ENCODE peak calls at places on chromosomes 1 and 21, in four cellular contexts. D, O, P and A are unnamed samples.

GRCh38 chr1:5389101-5389885 is 602.9 kb downstream of the NPHP4 start:
- DNase-seq in D (no peak), O (no peak), P (no peak), A (no peak)

GRCh38 chr1:55646181-55646580 is 431.0 kb upstream of the USP24 start:
- DNase-seq in D (no peak), O (no peak), P (no peak), A (no peak)

GRCh38 chr1:63954187-63954586 is 180.4 kb downstream of the ROR1 start:
- DNase-seq in D (no peak), O (no peak), P (no peak), A (no peak)

GRCh38 chr21:32940079-32941014 is 85.4 kb upstream of the OLIG2 start:
- DNase-seq in D (peak), O (no peak), P (peak), A (peak)

GRCh38 chr1:242847390-242847993 is 323.0 kb upstream of the PLD5 start:
- DNase-seq in D (peak), O (no peak), P (peak), A (no peak)

GRCh38 chr1:154598871-154599635 is 8.9 kb downstream of the ADAR start:
- DNase-seq in D (no peak), O (no peak), P (peak), A (no peak)

GRCh38 chr1:208448425-208448824 is 204.2 kb upstream of the PLXNA2 start:
- DNase-seq in D (no peak), O (no peak), P (no peak), A (no peak)

GRCh38 chr1:55055951-55056631 is 16.7 kb downstream of the PCSK9 start:
- DNase-seq in D (no peak), O (no peak), P (no peak), A (no peak)

GRCh38 chr1:222233441-222234180 is 314.3 kb downstream of the HHIPL2 start:
- DNase-seq in D (no peak), O (no peak), P (peak), A (no peak)

GRCh38 chr1:21781971-21782867 is 730 bp downstream of the USP48 start:
- DNase-seq in D (peak), O (no peak), P (peak), A (peak)

GRCh38 chr1:22262583-22262982 is 119.7 kb upstream of the WNT4 start:
- DNase-seq in D (peak), O (no peak), P (no peak), A (no peak)

GRCh38 chr1:166918618-166919017 is 42.6 kb upstream of the TADA1 start:
- DNase-seq in D (no peak), O (no peak), P (no peak), A (no peak)